ENCODE peak calls at places on chromosomes 13 and 19, in four cellular contexts. W is thyroid gland, V is lower lobe of right lung, L is tibial nerve. J is an unnamed sample. For H3K27me3, the result is how much of the 10 kb centered on the place peaks cover.

GRCh38 chr13:30196025-30196424 is 111.3 kb downstream of the KATNAL1 start:
- DNase-seq in W (no peak), V (no peak), L (no peak), J (no peak)

GRCh38 chr13:75650991-75651390 is 14.9 kb downstream of the LMO7 start:
- DNase-seq in W (no peak), V (no peak), L (no peak), J (no peak)

GRCh38 chr13:37741536-37741935 is 128.0 kb downstream of the TRPC4 start:
- DNase-seq in W (no peak), V (no peak), L (no peak), J (no peak)

GRCh38 chr13:108227651-108228272 is 9.6 kb downstream of the ABHD13 start:
- DNase-seq in W (no peak), V (no peak), L (peak), J (peak)

GRCh38 chr13:94968040-94968756 is 255.9 kb upstream of the SOX21 start:
- DNase-seq in W (no peak), V (no peak), L (no peak), J (no peak)

GRCh38 chr19:22617614-22618325 is 16.4 kb upstream of the ZNF492 start:
- DNase-seq in W (peak), V (no peak), L (no peak), J (no peak)

GRCh38 chr13:101757446-101758039 is 305.1 kb downstream of the ITGBL1 start:
- DNase-seq in W (no peak), V (no peak), L (no peak), J (peak)

GRCh38 chr19:1852294-1852646 is 4.0 kb upstream of the REXO1 start:
- DNase-seq in W (no peak), V (no peak), L (no peak), J (no peak)

GRCh38 chr13:31213681-31214289 is 14.0 kb downstream of the B3GLCT start:
- DNase-seq in W (no peak), V (no peak), L (no peak), J (no peak)

GRCh38 chr19:20863176-20863575 is 59.9 kb upstream of the ZNF85 start:
- DNase-seq in W (no peak), V (no peak), L (no peak), J (no peak)

GRCh38 chr13:48448285-48448962 is 35.5 kb upstream of the LPAR6 start:
- DNase-seq in W (no peak), V (no peak), L (no peak), J (no peak)

GRCh38 chr13:110582421-110582954 is 21.0 kb upstream of the RAB20 start:
- DNase-seq in W (no peak), V (no peak), L (no peak), J (no peak)

GRCh38 chr19:57031156-57031555 is 88.6 kb upstream of the USP29 start:
- DNase-seq in W (no peak), V (no peak), L (no peak), J (no peak)

GRCh38 chr19:12779162-12779993 is 4.0 kb upstream of the HOOK2 start:
- DNase-seq in W (peak), V (no peak), L (no peak), J (no peak)

GRCh38 chr13:98216711-98217110 is 39.6 kb upstream of the RNF113B start:
- DNase-seq in W (no peak), V (no peak), L (no peak), J (no peak)

GRCh38 chr13:79673310-79673992 is 192.5 kb downstream of the NDFIP2 start:
- DNase-seq in W (peak), V (no peak), L (no peak), J (no peak)

GRCh38 chr19:1874554-1875185 is 10.6 kb downstream of the ABHD17A start:
- DNase-seq in W (no peak), V (no peak), L (no peak), J (peak)

GRCh38 chr13:112713517-112714253 is 23.8 kb downstream of the ATP11A start:
- DNase-seq in W (no peak), V (no peak), L (no peak), J (no peak)

GRCh38 chr13:30165791-30166190 is 141.6 kb downstream of the KATNAL1 start:
- DNase-seq in W (no peak), V (no peak), L (peak), J (peak)

GRCh38 chr19:39817888-39818561 is 15.9 kb downstream of the DYRK1B start:
- DNase-seq in W (no peak), V (no peak), L (no peak), J (no peak)
- H3K4me3 ChIP-seq in W (no peak), V (no peak), L (no peak), J (no peak)

DNA sequence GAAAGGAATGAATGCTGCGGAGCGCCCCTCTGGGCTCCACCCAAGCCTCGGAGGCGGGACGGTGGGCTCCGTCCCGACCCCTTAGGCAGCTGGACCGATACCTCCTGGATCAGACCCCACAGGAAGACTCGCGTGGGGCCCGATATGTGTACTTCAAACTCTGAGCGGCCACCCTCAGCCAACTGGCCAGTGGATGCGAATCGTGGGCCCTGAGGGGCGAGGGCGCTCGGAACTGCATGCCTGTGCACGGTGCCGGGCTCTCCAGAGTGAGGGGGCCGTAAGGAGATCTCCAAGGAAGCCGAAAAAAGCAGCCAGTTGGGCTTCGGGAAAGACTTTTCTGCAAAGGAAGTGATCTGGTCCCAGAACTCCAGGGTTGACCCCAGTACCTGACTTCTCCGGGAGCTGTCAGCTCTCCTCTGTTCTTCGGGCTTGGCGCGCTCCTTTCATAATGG is 8.6 kb downstream of the PDX1 start:
- DNase-seq in W (no peak), V (no peak), L (no peak), J (no peak)
- H3K27me3 ChIP-seq in W (under half), V (half or more), L (half or more), J (under half)

GRCh38 chr19:54319049-54319448 is 6.1 kb upstream of the LILRA5 start:
- DNase-seq in W (no peak), V (no peak), L (no peak), J (no peak)

GRCh38 chr19:54317965-54318240 is 4.9 kb upstream of the LILRA5 start:
- DNase-seq in W (no peak), V (no peak), L (no peak), J (no peak)

GRCh38 chr19:54315956-54316355 is 3.0 kb upstream of the LILRA5 start:
- DNase-seq in W (no peak), V (no peak), L (no peak), J (no peak)

GRCh38 chr19:54317108-54317964 is 4.4 kb upstream of the LILRA5 start:
- DNase-seq in W (no peak), V (peak), L (no peak), J (no peak)

DNA sequence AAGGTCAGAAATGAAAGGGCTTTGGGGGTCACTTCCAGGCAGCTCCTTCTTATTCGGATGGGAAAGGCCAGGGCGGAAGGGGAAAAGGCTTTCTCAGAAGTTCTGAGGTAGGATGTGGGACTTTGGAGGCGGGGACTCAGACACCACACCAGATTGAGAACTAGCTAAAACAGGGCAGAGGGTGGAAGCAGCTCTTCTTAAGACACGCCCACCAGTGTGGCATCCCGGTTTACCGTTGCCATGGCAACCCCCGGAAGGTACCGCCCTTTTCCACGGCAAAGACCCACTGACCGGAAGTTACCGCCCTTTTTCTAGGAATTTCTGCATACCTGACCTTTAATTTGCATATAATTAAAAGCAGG is 3.8 kb upstream of the LILRA5 start:
- DNase-seq in W (no peak), V (peak), L (no peak), J (no peak)
- H3K27ac ChIP-seq in W (no peak), V (peak), L (no peak), J (no peak)

GRCh38 chr13:26942184-26942583 is 181.6 kb upstream of the GPR12 start:
- DNase-seq in W (no peak), V (no peak), L (no peak), J (no peak)
- H3K4me3 ChIP-seq in W (no peak), V (no peak), L (no peak), J (no peak)

DNA sequence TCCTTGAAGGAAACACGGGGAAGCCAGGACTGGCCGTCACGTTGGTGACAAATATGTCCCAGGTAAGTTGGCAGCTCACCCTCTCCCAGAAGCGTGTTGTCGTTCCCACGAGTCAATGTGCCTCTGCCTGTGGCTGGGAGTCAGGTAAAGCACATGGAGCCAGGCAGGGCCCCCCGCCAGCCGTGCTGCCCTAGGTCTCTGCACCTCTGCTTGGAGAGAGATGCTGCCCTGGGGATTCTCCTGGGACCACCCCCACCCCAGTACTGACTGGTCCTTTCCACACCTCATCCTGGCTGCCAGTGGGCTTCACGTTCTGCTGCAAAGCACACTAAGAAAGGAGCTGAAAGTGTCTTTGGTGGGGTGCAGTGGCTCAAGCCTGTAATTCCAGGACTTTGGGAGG is 9.9 kb downstream of the ZNF114 start:
- DNase-seq in W (no peak), V (no peak), L (no peak), J (no peak)
- H3K27me3 ChIP-seq in W (under half), V (under half), L (under half), J (under half)

GRCh38 chr19:9848761-9849160 is 13.6 kb downstream of the PIN1 start:
- DNase-seq in W (no peak), V (no peak), L (no peak), J (no peak)

GRCh38 chr19:9847087-9847671 is 12.1 kb downstream of the PIN1 start:
- DNase-seq in W (no peak), V (no peak), L (no peak), J (no peak)

GRCh38 chr19:9850235-9850959 is 15.3 kb downstream of the PIN1 start:
- DNase-seq in W (no peak), V (no peak), L (no peak), J (no peak)

GRCh38 chr19:9848060-9848459 is 12.9 kb downstream of the PIN1 start:
- DNase-seq in W (no peak), V (no peak), L (no peak), J (no peak)

DNA sequence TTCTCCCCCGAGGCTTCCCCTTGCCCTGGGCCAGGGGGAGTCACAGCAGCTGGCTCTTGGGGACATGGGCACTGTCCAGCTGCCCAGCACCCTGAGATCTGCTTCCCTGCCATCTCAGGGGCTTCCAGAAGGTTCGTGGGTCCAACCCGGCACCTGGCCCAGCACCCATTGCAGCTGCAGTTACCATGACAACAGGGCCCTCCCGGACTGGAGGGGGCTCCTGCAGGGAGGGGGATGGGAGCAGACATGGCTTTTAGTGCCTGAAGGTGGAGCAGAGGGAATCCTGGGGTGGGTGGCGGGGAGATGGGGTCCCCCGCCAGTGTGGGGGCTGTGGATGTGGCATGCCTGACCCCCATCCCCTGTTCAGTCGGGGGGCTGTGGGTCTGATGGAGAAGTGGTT is 14.7 kb downstream of the PIN1 start:
- DNase-seq in W (no peak), V (no peak), L (no peak), J (no peak)
- H3K27ac ChIP-seq in W (no peak), V (no peak), L (peak), J (no peak)

GRCh38 chr19:19513671-19514070 is 1.7 kb downstream of the TSSK6 start:
- DNase-seq in W (no peak), V (no peak), L (no peak), J (no peak)
- H3K4me3 ChIP-seq in W (no peak), V (no peak), L (no peak), J (no peak)